ENCODE peak calls at places on chromosome 9, in eight cellular contexts. Z is HCT116, Q is GM23338, N is GM12878, T is SK-N-SH, O is HepG2, G is HL-60, Y is K562. A is an unnamed sample.

GRCh38 chr9:89929721-89930480 is 325.1 kb downstream of the GADD45G start:
- DNase-seq in Z (no peak), Q (no peak), N (no peak), T (peak; percentile 62), O (no peak), G (no peak), Y (no peak), A (no peak)

GRCh38 chr9:137665697-137666504 is 47.1 kb downstream of the EHMT1 start:
- DNase-seq in Z (no peak), Q (peak; percentile 82), N (no peak), T (no peak), O (no peak), G (no peak), Y (no peak), A (no peak)

GRCh38 chr9:123111427-123111826 is 78.0 kb downstream of the GPR21 start:
- DNase-seq in Z (no peak), Q (no peak), N (no peak), T (no peak), O (no peak), G (no peak), Y (no peak), A (no peak)

GRCh38 chr9:87556039-87556438 is 58.4 kb downstream of the DAPK1 start:
- DNase-seq in Z (no peak), Q (no peak), N (no peak), T (no peak), O (no peak), G (no peak), Y (no peak), A (no peak)

GRCh38 chr9:8822667-8823025 is 1023.1 kb upstream of the DMAC1 start:
- DNase-seq in Z (no peak), Q (no peak), N (no peak), T (no peak), O (peak; percentile 9), G (no peak), Y (no peak), A (no peak)

GRCh38 chr9:113589890-113590289 is 126.4 kb downstream of the RGS3 start:
- DNase-seq in Z (no peak), Q (no peak), N (no peak), T (no peak), O (peak; percentile 35), G (no peak), Y (no peak), A (no peak)

GRCh38 chr9:136629879-136630661 is 32.6 kb upstream of the EGFL7 start:
- DNase-seq in Z (no peak), Q (peak; percentile 86), N (no peak), T (peak; percentile 91), O (peak; percentile 39), G (no peak), Y (peak; percentile 77), A (no peak)

GRCh38 chr9:104921067-104921741 is 6.8 kb downstream of the ABCA1 start:
- DNase-seq in Z (no peak), Q (no peak), N (no peak), T (no peak), O (no peak), G (no peak), Y (no peak), A (no peak)

GRCh38 chr9:124450241-124450924 is at the start of gene ADGRD2:
- DNase-seq in Z (no peak), Q (peak; percentile 94), N (no peak), T (peak; percentile 95), O (no peak), G (no peak), Y (peak; percentile 86), A (no peak)

GRCh38 chr9:89675403-89675771 is 70.6 kb downstream of the GADD45G start:
- DNase-seq in Z (no peak), Q (no peak), N (no peak), T (peak; percentile 88), O (no peak), G (no peak), Y (no peak), A (no peak)

GRCh38 chr9:136564379-136564988 is 18.6 kb upstream of the NOTCH1 start:
- DNase-seq in Z (no peak), Q (no peak), N (peak; percentile 63), T (no peak), O (no peak), G (peak; percentile 68), Y (no peak), A (no peak)

GRCh38 chr9:124598048-124598447 is 90.8 kb upstream of the NR5A1 start:
- DNase-seq in Z (no peak), Q (no peak), N (no peak), T (no peak), O (no peak), G (no peak), Y (no peak), A (no peak)

GRCh38 chr9:419571-420156 is 205.0 kb downstream of the DOCK8 start:
- DNase-seq in Z (no peak), Q (no peak), N (no peak), T (no peak), O (no peak), G (no peak), Y (no peak), A (no peak)

GRCh38 chr9:106829666-106830408 is 33.1 kb upstream of the ZNF462 start:
- DNase-seq in Z (no peak), Q (peak; percentile 21), N (no peak), T (no peak), O (no peak), G (no peak), Y (no peak), A (no peak)

GRCh38 chr9:116387934-116388714 is 234.5 kb downstream of the PAPPA start:
- DNase-seq in Z (no peak), Q (no peak), N (no peak), T (no peak), O (no peak), G (no peak), Y (no peak), A (no peak)

GRCh38 chr9:91180930-91181268 is 180.8 kb downstream of the AUH start:
- DNase-seq in Z (no peak), Q (no peak), N (no peak), T (no peak), O (no peak), G (no peak), Y (no peak), A (no peak)

GRCh38 chr9:91180240-91180929 is 181.3 kb downstream of the AUH start:
- DNase-seq in Z (no peak), Q (no peak), N (no peak), T (no peak), O (no peak), G (no peak), Y (no peak), A (no peak)

GRCh38 chr9:91178281-91179236 is 183.2 kb downstream of the AUH start:
- DNase-seq in Z (no peak), Q (no peak), N (no peak), T (no peak), O (no peak), G (no peak), Y (no peak), A (no peak)

GRCh38 chr9:91177661-91178280 is 183.9 kb downstream of the AUH start:
- DNase-seq in Z (no peak), Q (no peak), N (no peak), T (no peak), O (no peak), G (no peak), Y (no peak), A (no peak)

GRCh38 chr9:91179237-91180138 is 182.2 kb downstream of the AUH start:
- DNase-seq in Z (no peak), Q (no peak), N (no peak), T (no peak), O (no peak), G (no peak), Y (peak; percentile 1), A (no peak)
- TF ChIP-seq CTCF in Z (no peak), Q (peak; percentile 32), N (no peak), T (no peak), O (no peak), G (no peak), Y (no peak), A (no peak)

DNA sequence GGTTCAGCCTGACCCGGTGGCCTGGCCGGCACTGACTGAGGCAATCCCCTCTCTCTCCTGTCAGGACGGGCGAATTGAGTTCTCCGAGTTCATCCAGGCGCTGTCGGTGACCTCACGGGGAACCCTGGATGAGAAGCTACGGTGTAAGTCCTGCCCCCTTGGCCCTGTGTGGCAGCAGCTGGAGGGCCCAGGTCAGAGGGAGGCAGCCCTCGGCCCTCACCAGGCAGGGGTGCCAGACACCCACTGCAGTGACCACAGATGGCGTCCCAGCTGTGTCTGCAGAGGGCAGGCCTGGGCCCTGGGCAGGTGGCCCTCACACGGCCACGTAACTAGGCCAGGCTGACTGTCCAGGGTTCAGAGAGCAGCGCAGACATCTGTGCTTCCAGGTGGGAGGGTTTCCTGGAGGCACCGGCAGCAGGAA is 45.9 kb upstream of the HMCN2 start:
- DNase-seq in Z (no peak), Q (no peak), N (no peak), T (peak; percentile 77), O (no peak), G (no peak), Y (no peak), A (no peak)
- TF ChIP-seq REST in Z (no peak), Q (no peak), N (no peak), T (no peak), O (no peak), G (no peak), Y (no peak), A (no peak)

DNA sequence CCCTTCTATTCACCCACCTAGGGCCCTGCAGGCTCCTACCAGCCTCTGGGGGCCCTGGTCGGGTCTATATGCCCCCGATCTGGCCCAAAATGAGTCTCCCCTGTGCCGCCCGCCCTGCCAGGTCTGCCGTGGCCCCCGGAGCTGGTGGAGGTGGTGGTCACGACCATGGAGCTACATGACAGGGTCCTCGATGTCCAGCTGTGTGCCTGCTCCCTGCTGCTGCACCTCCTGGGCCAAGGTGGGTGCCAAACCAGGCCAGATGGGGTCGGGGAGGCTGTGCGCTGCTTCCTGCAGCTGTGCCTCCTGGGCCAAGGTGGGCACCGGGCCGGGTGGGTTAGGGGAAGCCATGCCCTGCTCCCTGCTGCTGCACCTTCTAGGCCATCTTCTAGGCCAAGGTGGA is 17.5 kb downstream of the REXO4 start:
- DNase-seq in Z (no peak), Q (no peak), N (no peak), T (no peak), O (no peak), G (no peak), Y (no peak), A (no peak)
- TF ChIP-seq POLR2AphosphoS5 in Z (no peak), Q (no peak), N (no peak), T (no peak), O (no peak), G (peak; percentile 26), Y (no peak), A (no peak)

GRCh38 chr9:26750126-26750525 is 142.5 kb downstream of the CAAP1 start:
- DNase-seq in Z (no peak), Q (no peak), N (no peak), T (no peak), O (no peak), G (no peak), Y (no peak), A (no peak)

GRCh38 chr9:26746357-26747072 is 146.1 kb downstream of the CAAP1 start:
- DNase-seq in Z (peak; percentile 41), Q (peak; percentile 89), N (peak; percentile 76), T (no peak), O (peak; percentile 70), G (no peak), Y (peak; percentile 3), A (no peak)

GRCh38 chr9:26747611-26748010 is 145.0 kb downstream of the CAAP1 start:
- DNase-seq in Z (no peak), Q (no peak), N (no peak), T (no peak), O (no peak), G (no peak), Y (no peak), A (no peak)

GRCh38 chr9:26745111-26745510 is 147.5 kb downstream of the CAAP1 start:
- DNase-seq in Z (no peak), Q (no peak), N (no peak), T (no peak), O (no peak), G (no peak), Y (no peak), A (no peak)

GRCh38 chr9:26748449-26749058 is 144.0 kb downstream of the CAAP1 start:
- DNase-seq in Z (no peak), Q (no peak), N (no peak), T (no peak), O (peak; percentile 28), G (no peak), Y (no peak), A (no peak)
- TF ChIP-seq CTCF in Z (no peak), Q (no peak), N (no peak), T (no peak), O (peak; percentile 49), G (no peak), Y (no peak), A (no peak)